ENCODE peak calls at places on chromosomes 1 and 21, in seven cellular contexts. T is type B pancreatic cell, W is BE2C, L is cardiac fibroblast, I is endothelial cell, H is GM20000, Q is ovary. O is an unnamed sample.

GRCh38 chr1:211326528-211327340 is at the start of gene TRAF5:
- DNase-seq in Q (peak), I (peak), W (peak), T (peak), H (peak), L (peak), O (peak)

GRCh38 chr1:160436975-160437374 is 36.6 kb downstream of the VANGL2 start:
- DNase-seq in T (no peak), I (no peak), H (no peak), Q (no peak), W (no peak), L (peak), O (no peak)

GRCh38 chr1:55214903-55215193 is 316 bp downstream of the USP24 start:
- DNase-seq in L (peak), T (no peak), Q (peak), I (peak), H (no peak), W (peak), O (peak)

GRCh38 chr1:202045699-202046098 is 35.3 kb downstream of the ELF3 start:
- DNase-seq in H (no peak), I (no peak), L (no peak), Q (no peak), T (no peak), W (no peak), O (no peak)

GRCh38 chr1:213984387-213985180 is 3.2 kb upstream of the PROX1 start:
- DNase-seq in T (no peak), Q (no peak), W (no peak), L (no peak), I (no peak), H (peak), O (peak)

GRCh38 chr21:45326834-45327457 is 39.3 kb upstream of the POFUT2 start:
- DNase-seq in I (no peak), L (no peak), T (no peak), H (no peak), Q (peak), W (peak), O (no peak)

GRCh38 chr1:8217011-8217711 is 100.8 kb upstream of the SLC45A1 start:
- DNase-seq in I (peak), T (no peak), Q (peak), H (peak), W (peak), L (peak), O (peak)

GRCh38 chr21:34510148-34511142 is 1.6 kb downstream of the KCNE1 start:
- DNase-seq in I (peak), L (peak), H (peak), T (no peak), W (peak), Q (no peak), O (peak)

GRCh38 chr1:30695481-30695880 is 27.9 kb downstream of the MATN1 start:
- DNase-seq in H (no peak), T (no peak), Q (no peak), I (no peak), W (no peak), L (no peak), O (no peak)

GRCh38 chr1:115534106-115534505 is 107.7 kb upstream of the VANGL1 start:
- DNase-seq in W (no peak), I (no peak), H (no peak), L (no peak), T (no peak), Q (no peak), O (no peak)

DNA sequence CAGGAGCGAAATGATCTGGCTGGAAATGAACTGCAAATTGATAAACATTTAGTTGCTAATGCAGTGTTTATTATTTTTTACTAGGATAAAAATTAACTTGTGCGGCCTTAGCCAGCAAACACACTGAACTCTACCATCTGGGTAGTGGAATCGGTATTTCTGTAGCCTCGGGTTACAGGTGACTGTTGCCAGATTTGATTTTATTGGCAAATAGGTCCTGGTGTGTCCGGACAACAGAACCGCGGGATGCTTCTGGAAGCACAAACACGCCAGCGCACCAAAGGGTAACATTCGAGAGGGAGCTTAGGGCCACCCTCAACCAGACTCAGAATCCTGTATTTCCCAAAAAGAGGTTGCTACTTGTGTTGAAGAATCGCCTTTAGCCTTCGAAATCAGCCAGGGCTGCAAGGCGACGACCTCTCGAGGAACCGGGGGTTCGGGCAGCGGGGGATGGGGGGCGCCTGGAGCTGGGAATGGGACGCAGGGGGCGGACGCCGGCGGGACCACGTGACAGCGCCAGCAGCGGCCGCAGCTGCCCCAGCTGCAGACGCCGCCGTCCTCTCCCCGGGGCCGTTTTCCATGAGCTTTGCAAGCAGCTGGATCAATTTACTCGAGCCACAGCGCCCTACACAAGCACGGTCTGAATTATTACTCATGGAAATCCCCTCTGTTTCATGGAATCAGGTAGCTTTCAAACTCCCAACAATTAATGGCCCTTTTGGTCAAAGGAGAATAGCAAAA is 158.8 kb downstream of the TOMM20 start:
- DNase-seq in W (peak), L (peak), I (no peak), T (peak), H (no peak), Q (peak), O (peak)
- TF ChIP-seq CTCF in W (no peak), L (no peak), I (no peak), T (no peak), H (no peak), Q (no peak), O (no peak)

GRCh38 chr1:20184997-20185833 is 681 bp upstream of the UBXN10 start:
- DNase-seq in T (no peak), Q (no peak), I (no peak), W (peak), L (no peak), H (peak), O (no peak)

GRCh38 chr1:20183035-20183434 is 2.9 kb upstream of the UBXN10 start:
- DNase-seq in H (no peak), T (no peak), L (no peak), Q (no peak), I (no peak), W (no peak), O (no peak)

GRCh38 chr1:20183876-20184275 is 2.0 kb upstream of the UBXN10 start:
- DNase-seq in T (no peak), L (no peak), I (no peak), W (peak), H (no peak), Q (no peak), O (no peak)

GRCh38 chr1:20185834-20186782 is at the start of the genes PLA2G2C and UBXN10:
- DNase-seq in L (peak), H (peak), T (peak), I (peak), W (peak), Q (peak), O (peak)

GRCh38 chr1:20184481-20184900 is 1.4 kb upstream of the UBXN10 start:
- DNase-seq in T (no peak), L (no peak), Q (no peak), H (no peak), W (no peak), I (no peak), O (no peak)
- TF ChIP-seq CTCF in T (no peak), L (no peak), Q (no peak), H (no peak), W (no peak), I (no peak), O (no peak)

DNA sequence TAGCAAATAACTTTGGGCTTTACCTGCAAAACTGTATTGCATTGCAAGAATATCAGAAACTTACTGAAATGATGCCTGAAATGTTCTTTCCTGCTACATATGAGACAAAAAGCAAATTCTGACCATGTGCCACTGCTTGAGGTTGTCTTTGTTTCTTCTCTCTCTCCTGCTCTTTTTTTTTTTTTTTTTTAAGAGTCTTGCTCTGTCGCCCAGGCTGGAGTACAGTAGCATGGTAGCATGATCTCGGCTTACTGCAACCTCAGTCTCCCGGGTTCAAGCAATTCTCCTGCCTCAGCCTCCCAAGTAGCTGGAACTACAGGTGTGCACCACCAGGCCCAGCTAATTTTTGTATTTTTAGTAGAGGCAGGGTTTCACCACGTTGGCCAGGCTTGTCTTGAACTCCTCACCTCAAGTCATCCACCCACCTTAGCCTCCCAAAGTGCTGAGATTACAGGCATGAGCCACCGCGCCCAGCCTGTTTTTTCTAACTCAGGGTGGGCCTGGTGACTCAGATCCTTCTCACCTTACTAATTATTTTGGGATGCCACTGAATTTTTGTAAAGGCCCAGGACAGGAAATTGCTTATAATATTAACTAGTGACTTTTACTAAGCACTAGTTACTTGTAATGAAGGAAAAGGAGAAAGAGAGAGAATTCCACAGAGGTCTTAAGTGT is 35.9 kb downstream of the DNASE2B start:
- DNase-seq in L (no peak), H (no peak), I (no peak), Q (no peak), W (no peak), T (no peak), O (no peak)
- TF ChIP-seq CTCF in L (no peak), H (no peak), I (no peak), Q (no peak), W (no peak), T (no peak), O (no peak)

GRCh38 chr1:244653439-244654283 is 735 bp downstream of the DESI2 start:
- DNase-seq in I (peak), T (no peak), W (no peak), H (peak), L (no peak), Q (no peak), O (no peak)
- TF ChIP-seq CTCF in I (no peak), T (no peak), W (no peak), H (no peak), L (no peak), Q (no peak), O (no peak)

GRCh38 chr1:26761217-26761616 is 26.5 kb upstream of the PIGV start:
- DNase-seq in T (no peak), I (peak), L (no peak), Q (no peak), H (no peak), W (no peak), O (peak)
- TF ChIP-seq CTCF in T (peak), I (no peak), L (peak), Q (no peak), H (no peak), W (peak), O (peak)